ENCODE peak calls at places on chromosomes 16 and 17, in six cellular contexts. One of them, this sample, is unnamed.

GRCh38 chr17:6427284-6427781 is 7.6 kb downstream of the AIPL1 start:
- DNase-seq in H4: peak; percentile 35
- DNase-seq in mucosa of descending colon: no peak
- DNase-seq in GM19239: peak; percentile 43
- DNase-seq in T-helper 9 cell: no peak
- DNase-seq in NCI-H510A treated with DMSO at 0.1 percent for 48 hours: no peak
- DNase-seq in this sample: no peak

GRCh38 chr17:80198144-80198661 is 21.9 kb downstream of the SGSH start:
- DNase-seq in H4: no peak
- DNase-seq in mucosa of descending colon: no peak
- DNase-seq in GM19239: no peak
- DNase-seq in T-helper 9 cell: no peak
- DNase-seq in NCI-H510A treated with DMSO at 0.1 percent for 48 hours: peak; percentile 34
- DNase-seq in this sample: no peak

GRCh38 chr17:4504188-4504587 is 5.5 kb downstream of the SPNS2 start:
- DNase-seq in H4: no peak
- DNase-seq in mucosa of descending colon: peak; percentile 49
- DNase-seq in GM19239: no peak
- DNase-seq in T-helper 9 cell: no peak
- DNase-seq in NCI-H510A treated with DMSO at 0.1 percent for 48 hours: peak; percentile 31
- DNase-seq in this sample: no peak

GRCh38 chr16:55479560-55480197 is 681 bp downstream of the MMP2 start:
- DNase-seq in H4: no peak
- DNase-seq in mucosa of descending colon: no peak
- DNase-seq in GM19239: no peak
- DNase-seq in T-helper 9 cell: no peak
- DNase-seq in NCI-H510A treated with DMSO at 0.1 percent for 48 hours: no peak
- DNase-seq in this sample: no peak

GRCh38 chr16:27314161-27314723 is 468 bp downstream of the IL4R start:
- DNase-seq in H4: peak; percentile 56
- DNase-seq in mucosa of descending colon: peak; percentile 77
- DNase-seq in GM19239: peak; percentile 35
- DNase-seq in T-helper 9 cell: peak; percentile 32
- DNase-seq in NCI-H510A treated with DMSO at 0.1 percent for 48 hours: no peak
- DNase-seq in this sample: peak; percentile 72

GRCh38 chr17:79034931-79035485 is 11.0 kb downstream of the C1QTNF1 start:
- DNase-seq in H4: no peak
- DNase-seq in mucosa of descending colon: no peak
- DNase-seq in GM19239: no peak
- DNase-seq in T-helper 9 cell: no peak
- DNase-seq in NCI-H510A treated with DMSO at 0.1 percent for 48 hours: no peak
- DNase-seq in this sample: no peak

GRCh38 chr16:10883004-10883403 is 6.0 kb downstream of the CIITA start:
- DNase-seq in H4: no peak
- DNase-seq in mucosa of descending colon: no peak
- DNase-seq in GM19239: no peak
- DNase-seq in T-helper 9 cell: no peak
- DNase-seq in NCI-H510A treated with DMSO at 0.1 percent for 48 hours: peak; percentile 51
- DNase-seq in this sample: no peak

GRCh38 chr17:4490109-4490591 is 8.5 kb upstream of the SPNS2 start:
- DNase-seq in H4: no peak
- DNase-seq in mucosa of descending colon: no peak
- DNase-seq in GM19239: no peak
- DNase-seq in T-helper 9 cell: no peak
- DNase-seq in NCI-H510A treated with DMSO at 0.1 percent for 48 hours: no peak
- DNase-seq in this sample: no peak

GRCh38 chr17:62627904-62628603 is 584 bp downstream of the MRC2 start:
- DNase-seq in H4: peak; percentile 60
- DNase-seq in mucosa of descending colon: no peak
- DNase-seq in GM19239: no peak
- DNase-seq in T-helper 9 cell: no peak
- DNase-seq in NCI-H510A treated with DMSO at 0.1 percent for 48 hours: no peak
- DNase-seq in this sample: peak; percentile 71

GRCh38 chr17:34378664-34379101 is 15.7 kb upstream of the CCL1 start:
- DNase-seq in H4: no peak
- DNase-seq in mucosa of descending colon: no peak
- DNase-seq in GM19239: peak; percentile 65
- DNase-seq in T-helper 9 cell: no peak
- DNase-seq in NCI-H510A treated with DMSO at 0.1 percent for 48 hours: no peak
- DNase-seq in this sample: peak; percentile 47

GRCh38 chr17:42484304-42484703 is 25.6 kb downstream of the ATP6V0A1 start:
- DNase-seq in H4: no peak
- DNase-seq in mucosa of descending colon: no peak
- DNase-seq in GM19239: no peak
- DNase-seq in T-helper 9 cell: peak; percentile 61
- DNase-seq in NCI-H510A treated with DMSO at 0.1 percent for 48 hours: no peak
- DNase-seq in this sample: no peak

GRCh38 chr16:56603589-56603988 is 4.8 kb upstream of the MT2A start:
- DNase-seq in H4: peak; percentile 57
- DNase-seq in mucosa of descending colon: no peak
- DNase-seq in GM19239: no peak
- DNase-seq in T-helper 9 cell: no peak
- DNase-seq in NCI-H510A treated with DMSO at 0.1 percent for 48 hours: peak; percentile 43
- DNase-seq in this sample: no peak

GRCh38 chr17:17568772-17569195 is 22.7 kb downstream of the PEMT start:
- DNase-seq in H4: peak; percentile 40
- DNase-seq in mucosa of descending colon: peak; percentile 78
- DNase-seq in GM19239: peak; percentile 65
- DNase-seq in T-helper 9 cell: peak; percentile 50
- DNase-seq in NCI-H510A treated with DMSO at 0.1 percent for 48 hours: peak; percentile 47
- DNase-seq in this sample: peak; percentile 86

GRCh38 chr17:78766225-78766624 is 15.8 kb downstream of the CYTH1 start:
- DNase-seq in H4: no peak
- DNase-seq in mucosa of descending colon: no peak
- DNase-seq in GM19239: no peak
- DNase-seq in T-helper 9 cell: no peak
- DNase-seq in NCI-H510A treated with DMSO at 0.1 percent for 48 hours: no peak
- DNase-seq in this sample: no peak

GRCh38 chr16:8182761-8183160 is 407.6 kb downstream of the TMEM114 start:
- DNase-seq in H4: no peak
- DNase-seq in mucosa of descending colon: no peak
- DNase-seq in GM19239: no peak
- DNase-seq in T-helper 9 cell: no peak
- DNase-seq in NCI-H510A treated with DMSO at 0.1 percent for 48 hours: no peak
- DNase-seq in this sample: no peak

GRCh38 chr16:50747206-50747956 is 5.5 kb downstream of the CYLD start:
- DNase-seq in H4: no peak
- DNase-seq in mucosa of descending colon: no peak
- DNase-seq in GM19239: no peak
- DNase-seq in T-helper 9 cell: no peak
- DNase-seq in NCI-H510A treated with DMSO at 0.1 percent for 48 hours: peak; percentile 80
- DNase-seq in this sample: no peak

GRCh38 chr17:27630607-27631408 is at the start of gene LGALS9:
- DNase-seq in H4: peak; percentile 16
- DNase-seq in mucosa of descending colon: peak; percentile 74
- DNase-seq in GM19239: peak; percentile 59
- DNase-seq in T-helper 9 cell: peak; percentile 9
- DNase-seq in NCI-H510A treated with DMSO at 0.1 percent for 48 hours: no peak
- DNase-seq in this sample: no peak

GRCh38 chr16:46519063-46519462 is 102.1 kb downstream of the SHCBP1 start:
- DNase-seq in H4: no peak
- DNase-seq in mucosa of descending colon: no peak
- DNase-seq in GM19239: no peak
- DNase-seq in T-helper 9 cell: no peak
- DNase-seq in NCI-H510A treated with DMSO at 0.1 percent for 48 hours: no peak
- DNase-seq in this sample: no peak

GRCh38 chr16:2386990-2387389 is 42.3 kb upstream of the CCNF start:
- DNase-seq in H4: no peak
- DNase-seq in mucosa of descending colon: no peak
- DNase-seq in GM19239: no peak
- DNase-seq in T-helper 9 cell: no peak
- DNase-seq in NCI-H510A treated with DMSO at 0.1 percent for 48 hours: peak; percentile 24
- DNase-seq in this sample: no peak

GRCh38 chr17:30503558-30503957 is 26.4 kb downstream of the GOSR1 start:
- DNase-seq in H4: no peak
- DNase-seq in mucosa of descending colon: no peak
- DNase-seq in GM19239: no peak
- DNase-seq in T-helper 9 cell: no peak
- DNase-seq in NCI-H510A treated with DMSO at 0.1 percent for 48 hours: no peak
- DNase-seq in this sample: no peak

GRCh38 chr16:10181196-10182162 is 749 bp downstream of the GRIN2A start:
- DNase-seq in H4: peak; percentile 41
- DNase-seq in mucosa of descending colon: peak; percentile 60
- DNase-seq in GM19239: peak; percentile 70
- DNase-seq in T-helper 9 cell: no peak
- DNase-seq in NCI-H510A treated with DMSO at 0.1 percent for 48 hours: peak; percentile 25
- DNase-seq in this sample: peak; percentile 69

GRCh38 chr16:47958726-47959125 is 197.1 kb downstream of the ABCC12 start:
- DNase-seq in H4: no peak
- DNase-seq in mucosa of descending colon: no peak
- DNase-seq in GM19239: no peak
- DNase-seq in T-helper 9 cell: no peak
- DNase-seq in NCI-H510A treated with DMSO at 0.1 percent for 48 hours: no peak
- DNase-seq in this sample: no peak

GRCh38 chr17:5911919-5912318 is 158.3 kb upstream of the WSCD1 start:
- DNase-seq in H4: no peak
- DNase-seq in mucosa of descending colon: no peak
- DNase-seq in GM19239: no peak
- DNase-seq in T-helper 9 cell: no peak
- DNase-seq in NCI-H510A treated with DMSO at 0.1 percent for 48 hours: no peak
- DNase-seq in this sample: no peak

GRCh38 chr16:10871157-10871991 is 5.6 kb upstream of the CIITA start:
- DNase-seq in H4: peak; percentile 91
- DNase-seq in mucosa of descending colon: peak; percentile 89
- DNase-seq in GM19239: peak; percentile 27
- DNase-seq in T-helper 9 cell: no peak
- DNase-seq in NCI-H510A treated with DMSO at 0.1 percent for 48 hours: no peak
- DNase-seq in this sample: peak; percentile 59

GRCh38 chr17:64159051-64159590 is 29.2 kb upstream of the ERN1 start:
- DNase-seq in H4: no peak
- DNase-seq in mucosa of descending colon: no peak
- DNase-seq in GM19239: no peak
- DNase-seq in T-helper 9 cell: no peak
- DNase-seq in NCI-H510A treated with DMSO at 0.1 percent for 48 hours: peak; percentile 7
- DNase-seq in this sample: no peak

GRCh38 chr16:27518226-27518625 is 31.5 kb downstream of the GTF3C1 start:
- DNase-seq in H4: no peak
- DNase-seq in mucosa of descending colon: no peak
- DNase-seq in GM19239: no peak
- DNase-seq in T-helper 9 cell: no peak
- DNase-seq in NCI-H510A treated with DMSO at 0.1 percent for 48 hours: no peak
- DNase-seq in this sample: no peak

GRCh38 chr17:42312285-42313130 is 24.2 kb downstream of the STAT5A start:
- DNase-seq in H4: peak; percentile 53
- DNase-seq in mucosa of descending colon: peak; percentile 88
- DNase-seq in GM19239: peak; percentile 76
- DNase-seq in T-helper 9 cell: peak; percentile 66
- DNase-seq in NCI-H510A treated with DMSO at 0.1 percent for 48 hours: peak; percentile 73
- DNase-seq in this sample: peak; percentile 92

GRCh38 chr17:52145496-52145895 is 13.0 kb downstream of the CA10 start:
- DNase-seq in H4: peak; percentile 95
- DNase-seq in mucosa of descending colon: no peak
- DNase-seq in GM19239: no peak
- DNase-seq in T-helper 9 cell: no peak
- DNase-seq in NCI-H510A treated with DMSO at 0.1 percent for 48 hours: no peak
- DNase-seq in this sample: no peak

GRCh38 chr17:29710891-29711418 is 88.2 kb upstream of the CORO6 start:
- DNase-seq in H4: peak; percentile 24
- DNase-seq in mucosa of descending colon: no peak
- DNase-seq in GM19239: no peak
- DNase-seq in T-helper 9 cell: no peak
- DNase-seq in NCI-H510A treated with DMSO at 0.1 percent for 48 hours: no peak
- DNase-seq in this sample: no peak

GRCh38 chr17:65855245-65855644 is 293.8 kb upstream of the AXIN2 start:
- DNase-seq in H4: no peak
- DNase-seq in mucosa of descending colon: no peak
- DNase-seq in GM19239: no peak
- DNase-seq in T-helper 9 cell: no peak
- DNase-seq in NCI-H510A treated with DMSO at 0.1 percent for 48 hours: no peak
- DNase-seq in this sample: no peak